ENCODE peak calls at places on chromosomes 6 and 20, in six cellular contexts. A is left ventricle myocardium inferior, Y is mesendoderm, K is coronary artery, F is GM23248, C is HCT116. H is an unnamed sample.
A peak's percentile ranks its signal among the peaks of the same experiment; 100 is the strongest.

GRCh38 chr20:44572551-44573500 is 9.6 kb upstream of the PKIG start:
- DNase-seq in A (peak; percentile 66), Y (no peak), K (no peak), F (peak; percentile 94), C (no peak), H (no peak)

GRCh38 chr6:122580731-122581130 is 29.5 kb upstream of the PKIB start:
- DNase-seq in A (no peak), Y (peak; percentile 27), K (no peak), F (peak; percentile 2), C (peak; percentile 15), H (no peak)

GRCh38 chr6:134295953-134296553 is 21.9 kb downstream of the SGK1 start:
- DNase-seq in A (no peak), Y (peak; percentile 85), K (no peak), F (peak; percentile 96), C (peak; percentile 12), H (no peak)

GRCh38 chr6:113558966-113559365 is 298.2 kb upstream of the MARCKS start:
- DNase-seq in A (no peak), Y (no peak), K (no peak), F (peak; percentile 67), C (no peak), H (no peak)

GRCh38 chr6:64227868-64228267 is 592.3 kb downstream of the PHF3 start:
- DNase-seq in A (no peak), Y (no peak), K (no peak), F (peak; percentile 5), C (no peak), H (no peak)

GRCh38 chr6:161493731-161494130 is 219.9 kb upstream of the AGPAT4 start:
- DNase-seq in A (no peak), Y (no peak), K (no peak), F (peak; percentile 12), C (no peak), H (no peak)

GRCh38 chr6:16683524-16684194 is 77.6 kb downstream of the ATXN1 start:
- DNase-seq in A (no peak), Y (no peak), K (peak; percentile 80), F (peak; percentile 82), C (peak; percentile 65), H (no peak)

GRCh38 chr6:24323632-24324337 is 34.1 kb downstream of the DCDC2 start:
- DNase-seq in A (no peak), Y (peak; percentile 90), K (no peak), F (peak; percentile 23), C (no peak), H (no peak)

GRCh38 chr20:57650266-57650665 is 30.0 kb upstream of the ZBP1 start:
- DNase-seq in A (no peak), Y (no peak), K (peak; percentile 41), F (no peak), C (no peak), H (peak; percentile 11)

GRCh38 chr6:52546192-52546591 is 30.7 kb downstream of the TRAM2 start:
- DNase-seq in A (no peak), Y (no peak), K (no peak), F (no peak), C (no peak), H (no peak)

GRCh38 chr6:109794201-109794926 is 103.3 kb downstream of the FIG4 start:
- DNase-seq in A (no peak), Y (no peak), K (no peak), F (peak; percentile 84), C (no peak), H (no peak)

GRCh38 chr6:119484598-119484997 is 135.0 kb upstream of the MAN1A1 start:
- DNase-seq in A (no peak), Y (peak; percentile 44), K (no peak), F (peak; percentile 97), C (peak; percentile 95), H (no peak)

GRCh38 chr6:77030929-77031674 is 432.2 kb downstream of the HTR1B start:
- DNase-seq in A (no peak), Y (no peak), K (no peak), F (no peak), C (no peak), H (no peak)

GRCh38 chr6:94736231-94736630 is 841.1 kb upstream of the MANEA start:
- DNase-seq in A (no peak), Y (no peak), K (no peak), F (no peak), C (no peak), H (no peak)

GRCh38 chr20:38343107-38343797 is 3.0 kb upstream of the LBP start:
- DNase-seq in A (no peak), Y (no peak), K (no peak), F (no peak), C (no peak), H (no peak)

GRCh38 chr20:62726276-62726675 is 17.6 kb downstream of the NTSR1 start:
- DNase-seq in A (peak; percentile 2), Y (no peak), K (no peak), F (no peak), C (no peak), H (peak; percentile 20)
- H3K27ac ChIP-seq in A (no peak overlapping the region), Y (no peak overlapping the region), K (no peak overlapping the region), F (no peak overlapping the region), C (peak overlapping the region; percentile 12), H (no peak overlapping the region)

DNA sequence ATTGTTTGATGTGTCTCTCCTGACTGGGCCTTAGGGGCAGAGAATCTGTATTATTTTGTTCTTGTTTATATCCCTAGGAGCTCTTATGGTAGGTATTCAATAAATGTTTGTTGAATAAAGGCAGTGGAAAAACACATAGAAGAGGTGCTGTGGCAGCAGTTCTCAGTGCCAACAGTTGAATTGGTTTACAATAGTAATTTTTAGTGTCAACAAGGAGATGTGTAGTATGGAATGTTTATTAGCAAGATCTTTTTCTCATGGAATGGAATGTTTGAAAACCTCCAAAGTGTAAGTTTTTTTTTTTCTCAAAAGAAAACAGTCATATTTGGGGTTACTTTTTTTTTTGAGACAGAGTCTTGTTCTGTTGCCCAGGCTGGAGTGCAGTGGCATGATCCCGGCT is 28.0 kb downstream of the ASXL1 start:
- DNase-seq in A (no peak), Y (no peak), K (no peak), F (peak; percentile 31), C (no peak), H (no peak)
- H3K27ac ChIP-seq in A (no peak overlapping the region), Y (no peak overlapping the region), K (peak overlapping the region; percentile 39), F (peak overlapping the region; percentile 52), C (no peak overlapping the region), H (no peak overlapping the region)

GRCh38 chr6:131001113-131001776 is 61.8 kb downstream of the EPB41L2 start:
- DNase-seq in A (no peak), Y (no peak), K (no peak), F (no peak), C (no peak), H (no peak)
- H3K27ac ChIP-seq in A (peak overlapping the region; percentile 64), Y (no peak overlapping the region), K (no peak overlapping the region), F (no peak overlapping the region), C (no peak overlapping the region), H (no peak overlapping the region)

DNA sequence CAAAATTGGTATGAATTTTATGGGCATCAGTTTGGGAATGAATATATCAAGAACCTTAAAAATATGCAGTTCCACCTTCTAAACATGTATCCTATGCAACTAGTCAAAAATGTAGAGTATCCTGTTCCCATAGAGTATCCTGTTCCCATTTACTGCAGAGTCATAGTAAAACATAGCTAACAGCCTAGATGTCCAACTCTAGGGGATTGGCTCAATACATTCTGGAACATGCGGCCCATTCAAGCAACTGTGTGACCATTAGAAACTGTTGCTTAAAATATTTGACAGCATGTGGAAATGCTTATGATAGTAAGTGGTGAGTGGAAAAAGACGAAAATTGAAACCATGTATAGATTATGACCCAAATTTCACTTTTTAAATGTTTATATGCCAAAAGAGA is 11.1 kb downstream of the FOXP4 start:
- DNase-seq in A (no peak), Y (no peak), K (no peak), F (no peak), C (no peak), H (no peak)
- H3K27ac ChIP-seq in A (no peak overlapping the region), Y (no peak overlapping the region), K (no peak overlapping the region), F (no peak overlapping the region), C (no peak overlapping the region), H (no peak overlapping the region)

GRCh38 chr20:5073154-5074049 is 46.4 kb downstream of the PCNA start:
- DNase-seq in A (peak; percentile 88), Y (peak; percentile 40), K (peak; percentile 94), F (peak; percentile 92), C (peak; percentile 69), H (peak; percentile 92)
- H3K27ac ChIP-seq in A (peak overlapping the region; percentile 68), Y (no peak overlapping the region), K (peak overlapping the region; percentile 77), F (peak overlapping the region; percentile 67), C (peak overlapping the region; percentile 42), H (peak overlapping the region; percentile 72)

DNA sequence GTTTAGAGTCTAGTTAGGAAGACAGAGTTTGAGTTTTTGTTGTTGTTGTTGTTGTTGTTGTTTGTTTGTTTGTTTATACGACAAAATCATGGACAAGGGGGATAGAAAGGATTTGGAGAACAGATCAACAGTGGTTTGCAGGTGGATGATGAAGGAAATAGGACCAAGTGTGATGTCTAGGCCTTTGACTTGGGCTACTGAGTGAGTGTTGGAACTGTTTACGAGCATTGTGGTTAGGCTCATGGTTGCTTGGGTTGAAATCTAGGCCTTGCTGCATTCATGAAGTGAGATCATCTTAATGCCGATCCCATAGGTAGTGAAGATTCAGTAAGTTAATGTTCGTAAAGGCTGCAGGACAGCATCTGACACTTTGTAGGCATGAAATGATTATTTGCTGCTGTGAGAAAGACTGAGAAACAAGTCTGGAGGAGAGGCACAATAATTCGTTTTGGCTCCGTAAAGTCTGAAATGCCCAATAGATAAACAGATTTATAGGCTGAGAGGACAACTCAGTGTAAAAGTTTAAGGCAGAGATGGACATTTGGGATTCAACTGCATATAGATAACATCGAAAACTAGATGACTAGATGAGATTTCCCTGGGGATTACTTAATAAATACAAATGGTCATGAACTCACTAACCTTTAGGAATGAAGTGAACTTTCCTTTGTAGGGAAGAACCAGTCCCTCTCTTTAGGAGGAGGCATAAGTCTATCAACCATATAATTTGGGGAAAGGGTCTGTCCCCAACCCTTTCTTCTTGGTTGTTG is 70.0 kb downstream of the HDDC2 start:
- DNase-seq in A (no peak), Y (no peak), K (no peak), F (peak; percentile 10), C (no peak), H (no peak)
- H3K27ac ChIP-seq in A (no peak overlapping the region), Y (no peak overlapping the region), K (no peak overlapping the region), F (no peak overlapping the region), C (no peak overlapping the region), H (no peak overlapping the region)

GRCh38 chr20:64051033-64051452 is 1.6 kb upstream of the SOX18 start:
- DNase-seq in A (no peak), Y (no peak), K (no peak), F (no peak), C (no peak), H (no peak)
- H3K27ac ChIP-seq in A (peak overlapping the region; percentile 95), Y (no peak overlapping the region), K (peak overlapping the region; percentile 52), F (no peak overlapping the region), C (no peak overlapping the region), H (peak overlapping the region; percentile 84)

GRCh38 chr20:33773412-33774089 is 37.6 kb upstream of the CHMP4B start:
- DNase-seq in A (no peak), Y (no peak), K (no peak), F (no peak), C (no peak), H (no peak)
- H3K27ac ChIP-seq in A (no peak overlapping the region), Y (no peak overlapping the region), K (no peak overlapping the region), F (no peak overlapping the region), C (no peak overlapping the region), H (no peak overlapping the region)

GRCh38 chr6:90494067-90494773 is 92.7 kb downstream of the MAP3K7 start:
- DNase-seq in A (no peak), Y (peak; percentile 78), K (no peak), F (no peak), C (no peak), H (no peak)
- H3K27ac ChIP-seq in A (no peak overlapping the region), Y (peak overlapping the region; percentile 10), K (no peak overlapping the region), F (no peak overlapping the region), C (no peak overlapping the region), H (no peak overlapping the region)